ENCODE peak calls at places on chromosome 3, in eight cellular contexts. One of them, this sample, is unnamed.

GRCh38 chr3:78988324-78988723 is 779.5 kb downstream of the ROBO1 start:
- DNase-seq in ureter: no peak
- DNase-seq in psoas muscle: no peak
- DNase-seq in kidney epithelial cell: no peak
- DNase-seq in iPS-NIHi11: no peak
- DNase-seq in left ventricle myocardium superior: no peak
- DNase-seq in NCI-H1105 treated with DMSO at 0.1 percent for 48 hours: peak
- DNase-seq in astrocyte: no peak
- DNase-seq in this sample: no peak

GRCh38 chr3:184786271-184787010 is 25.5 kb upstream of the VPS8 start:
- DNase-seq in kidney epithelial cell: no peak
- DNase-seq in iPS-NIHi11: no peak
- DNase-seq in left ventricle myocardium superior: peak
- DNase-seq in astrocyte: peak
- DNase-seq in NCI-H1105 treated with DMSO at 0.1 percent for 48 hours: no peak
- DNase-seq in psoas muscle: peak
- DNase-seq in ureter: peak
- DNase-seq in this sample: no peak

GRCh38 chr3:1883489-1883888 is 215.2 kb upstream of the CNTN4 start:
- DNase-seq in psoas muscle: no peak
- DNase-seq in iPS-NIHi11: no peak
- DNase-seq in left ventricle myocardium superior: no peak
- DNase-seq in kidney epithelial cell: no peak
- DNase-seq in astrocyte: no peak
- DNase-seq in ureter: no peak
- DNase-seq in NCI-H1105 treated with DMSO at 0.1 percent for 48 hours: no peak
- DNase-seq in this sample: no peak

GRCh38 chr3:41338276-41338675 is 139.0 kb downstream of the CTNNB1 start:
- DNase-seq in left ventricle myocardium superior: no peak
- DNase-seq in NCI-H1105 treated with DMSO at 0.1 percent for 48 hours: no peak
- DNase-seq in psoas muscle: no peak
- DNase-seq in ureter: no peak
- DNase-seq in kidney epithelial cell: no peak
- DNase-seq in astrocyte: peak
- DNase-seq in iPS-NIHi11: no peak
- DNase-seq in this sample: no peak

GRCh38 chr3:149398296-149398695 is 20.8 kb upstream of the TM4SF1 start:
- DNase-seq in psoas muscle: no peak
- DNase-seq in ureter: no peak
- DNase-seq in kidney epithelial cell: no peak
- DNase-seq in iPS-NIHi11: no peak
- DNase-seq in astrocyte: no peak
- DNase-seq in NCI-H1105 treated with DMSO at 0.1 percent for 48 hours: no peak
- DNase-seq in left ventricle myocardium superior: no peak
- DNase-seq in this sample: no peak

GRCh38 chr3:54514416-54514815 is 392.1 kb downstream of the CACNA2D3 start:
- DNase-seq in iPS-NIHi11: no peak
- DNase-seq in psoas muscle: no peak
- DNase-seq in ureter: no peak
- DNase-seq in kidney epithelial cell: no peak
- DNase-seq in left ventricle myocardium superior: no peak
- DNase-seq in NCI-H1105 treated with DMSO at 0.1 percent for 48 hours: no peak
- DNase-seq in astrocyte: no peak
- DNase-seq in this sample: peak

GRCh38 chr3:105944721-105945120 is 75.9 kb upstream of the CBLB start:
- DNase-seq in ureter: no peak
- DNase-seq in astrocyte: peak
- DNase-seq in NCI-H1105 treated with DMSO at 0.1 percent for 48 hours: no peak
- DNase-seq in left ventricle myocardium superior: no peak
- DNase-seq in kidney epithelial cell: peak
- DNase-seq in psoas muscle: no peak
- DNase-seq in iPS-NIHi11: no peak
- DNase-seq in this sample: no peak

GRCh38 chr3:135134717-135135116 is 339.7 kb downstream of the EPHB1 start:
- DNase-seq in NCI-H1105 treated with DMSO at 0.1 percent for 48 hours: no peak
- DNase-seq in iPS-NIHi11: no peak
- DNase-seq in psoas muscle: no peak
- DNase-seq in kidney epithelial cell: no peak
- DNase-seq in left ventricle myocardium superior: no peak
- DNase-seq in astrocyte: no peak
- DNase-seq in ureter: no peak
- DNase-seq in this sample: no peak

GRCh38 chr3:133361011-133361410 is 38.8 kb upstream of the BFSP2 start:
- DNase-seq in left ventricle myocardium superior: no peak
- DNase-seq in psoas muscle: no peak
- DNase-seq in iPS-NIHi11: no peak
- DNase-seq in astrocyte: no peak
- DNase-seq in NCI-H1105 treated with DMSO at 0.1 percent for 48 hours: no peak
- DNase-seq in ureter: no peak
- DNase-seq in kidney epithelial cell: no peak
- DNase-seq in this sample: no peak

GRCh38 chr3:150742141-150742523 is 20.8 kb downstream of the SIAH2 start:
- DNase-seq in ureter: no peak
- DNase-seq in left ventricle myocardium superior: no peak
- DNase-seq in kidney epithelial cell: no peak
- DNase-seq in astrocyte: no peak
- DNase-seq in psoas muscle: no peak
- DNase-seq in NCI-H1105 treated with DMSO at 0.1 percent for 48 hours: no peak
- DNase-seq in iPS-NIHi11: no peak
- DNase-seq in this sample: no peak

GRCh38 chr3:182983811-182984210 is 3.5 kb upstream of the DCUN1D1 start:
- DNase-seq in astrocyte: no peak
- DNase-seq in psoas muscle: no peak
- DNase-seq in NCI-H1105 treated with DMSO at 0.1 percent for 48 hours: no peak
- DNase-seq in iPS-NIHi11: no peak
- DNase-seq in left ventricle myocardium superior: no peak
- DNase-seq in kidney epithelial cell: no peak
- DNase-seq in ureter: no peak
- DNase-seq in this sample: no peak

GRCh38 chr3:148379763-148380162 is 317.9 kb upstream of the AGTR1 start:
- DNase-seq in astrocyte: peak
- DNase-seq in ureter: no peak
- DNase-seq in NCI-H1105 treated with DMSO at 0.1 percent for 48 hours: peak
- DNase-seq in iPS-NIHi11: peak
- DNase-seq in psoas muscle: no peak
- DNase-seq in kidney epithelial cell: peak
- DNase-seq in left ventricle myocardium superior: no peak
- DNase-seq in this sample: no peak

GRCh38 chr3:115074502-115074901 is 72.6 kb downstream of the ZBTB20 start:
- DNase-seq in astrocyte: peak
- DNase-seq in NCI-H1105 treated with DMSO at 0.1 percent for 48 hours: no peak
- DNase-seq in left ventricle myocardium superior: no peak
- DNase-seq in iPS-NIHi11: no peak
- DNase-seq in psoas muscle: no peak
- DNase-seq in kidney epithelial cell: no peak
- DNase-seq in ureter: no peak
- DNase-seq in this sample: no peak

GRCh38 chr3:115693868-115694267 is 70.6 kb downstream of the GAP43 start:
- DNase-seq in iPS-NIHi11: no peak
- DNase-seq in kidney epithelial cell: no peak
- DNase-seq in astrocyte: no peak
- DNase-seq in NCI-H1105 treated with DMSO at 0.1 percent for 48 hours: peak
- DNase-seq in psoas muscle: no peak
- DNase-seq in ureter: no peak
- DNase-seq in left ventricle myocardium superior: no peak
- DNase-seq in this sample: no peak

GRCh38 chr3:171044828-171045793 is 18.6 kb upstream of the SLC2A2 start:
- DNase-seq in kidney epithelial cell: peak
- DNase-seq in ureter: no peak
- DNase-seq in NCI-H1105 treated with DMSO at 0.1 percent for 48 hours: no peak
- DNase-seq in left ventricle myocardium superior: no peak
- DNase-seq in psoas muscle: no peak
- DNase-seq in iPS-NIHi11: no peak
- DNase-seq in astrocyte: peak
- DNase-seq in this sample: no peak

GRCh38 chr3:38725726-38726410 is 76.4 kb upstream of the SCN5A start:
- DNase-seq in kidney epithelial cell: no peak
- DNase-seq in psoas muscle: no peak
- DNase-seq in NCI-H1105 treated with DMSO at 0.1 percent for 48 hours: no peak
- DNase-seq in ureter: no peak
- DNase-seq in astrocyte: peak
- DNase-seq in left ventricle myocardium superior: peak
- DNase-seq in iPS-NIHi11: no peak
- DNase-seq in this sample: no peak

GRCh38 chr3:40191251-40191650 is 118.3 kb upstream of the EIF1B start:
- DNase-seq in kidney epithelial cell: no peak
- DNase-seq in NCI-H1105 treated with DMSO at 0.1 percent for 48 hours: no peak
- DNase-seq in psoas muscle: no peak
- DNase-seq in left ventricle myocardium superior: no peak
- DNase-seq in astrocyte: no peak
- DNase-seq in ureter: no peak
- DNase-seq in iPS-NIHi11: no peak
- DNase-seq in this sample: no peak

GRCh38 chr3:69004183-69004582 is 9.3 kb downstream of the EOGT start:
- DNase-seq in kidney epithelial cell: no peak
- DNase-seq in ureter: no peak
- DNase-seq in NCI-H1105 treated with DMSO at 0.1 percent for 48 hours: no peak
- DNase-seq in iPS-NIHi11: no peak
- DNase-seq in astrocyte: no peak
- DNase-seq in psoas muscle: no peak
- DNase-seq in left ventricle myocardium superior: no peak
- DNase-seq in this sample: no peak

GRCh38 chr3:149243540-149243939 is 21.9 kb upstream of the CP start:
- DNase-seq in psoas muscle: no peak
- DNase-seq in left ventricle myocardium superior: no peak
- DNase-seq in kidney epithelial cell: no peak
- DNase-seq in astrocyte: no peak
- DNase-seq in NCI-H1105 treated with DMSO at 0.1 percent for 48 hours: no peak
- DNase-seq in iPS-NIHi11: no peak
- DNase-seq in ureter: no peak
- DNase-seq in this sample: no peak

This sample was measured in ecto neural progenitor cell.